ENCODE peak calls at places on chromosome 18, in seven cellular contexts. B is choroid plexus epithelial cell, A is HFFc6, X is lower lobe of right lung, K is nephron progenitor cell, T is dorsolateral prefrontal cortex, U is PC-9. J is an unnamed sample.

GRCh38 chr18:45122510-45122909 is 441.8 kb downstream of the SETBP1 start:
- DNase-seq in U (no peak), K (no peak), B (peak; percentile 2), X (no peak), T (no peak), A (no peak), J (no peak)

GRCh38 chr18:57727952-57728807 is 74.9 kb downstream of the ATP8B1 start:
- DNase-seq in X (no peak), T (no peak), B (peak; percentile 52), A (no peak), K (no peak), U (no peak), J (no peak)

GRCh38 chr18:44521673-44522032 is 159.0 kb upstream of the SETBP1 start:
- DNase-seq in T (no peak), K (no peak), X (no peak), A (no peak), B (no peak), U (no peak), J (no peak)

GRCh38 chr18:55732227-55733106 is 144.5 kb upstream of the TCF4 start:
- DNase-seq in T (no peak), K (no peak), A (no peak), B (peak; percentile 69), U (no peak), X (no peak), J (no peak)

GRCh38 chr18:63868546-63868945 is 19.0 kb upstream of the SERPINB2 start:
- DNase-seq in K (no peak), U (no peak), B (no peak), A (no peak), X (no peak), T (no peak), J (no peak)

GRCh38 chr18:8427339-8427738 is 181.9 kb upstream of the RAB12 start:
- DNase-seq in U (no peak), T (no peak), A (no peak), B (no peak), X (no peak), K (no peak), J (no peak)

GRCh38 chr18:32549248-32549842 is 78.7 kb upstream of the GAREM1 start:
- DNase-seq in T (peak; percentile 54), U (peak; percentile 41), B (peak; percentile 73), X (peak; percentile 51), A (no peak), K (peak; percentile 61), J (peak; percentile 39)

GRCh38 chr18:13285874-13286273 is 67.3 kb downstream of the LDLRAD4 start:
- DNase-seq in K (no peak), B (no peak), U (no peak), T (no peak), A (no peak), X (no peak), J (no peak)

GRCh38 chr18:62714671-62715438 is 486 bp upstream of the PHLPP1 start:
- DNase-seq in A (peak; percentile 99), X (peak; percentile 100), U (peak; percentile 98), T (peak; percentile 100), K (peak; percentile 99), B (peak; percentile 100), J (peak; percentile 100)

GRCh38 chr18:42564761-42565160 is 550.7 kb downstream of the RIT2 start:
- DNase-seq in X (no peak), U (no peak), A (no peak), K (no peak), T (no peak), B (no peak), J (no peak)

GRCh38 chr18:3692691-3693090 is 242.7 kb downstream of the TGIF1 start:
- DNase-seq in K (no peak), U (no peak), A (no peak), T (no peak), B (no peak), X (no peak), J (no peak)
- TF ChIP-seq CTCF in K (no peak), U (no peak), A (no peak), T (no peak), B (no peak), X (no peak), J (no peak)

GRCh38 chr18:12279781-12280531 is 25.8 kb downstream of the CIDEA start:
- DNase-seq in X (no peak), T (no peak), U (no peak), B (no peak), K (no peak), A (no peak), J (no peak)

GRCh38 chr18:12274793-12275192 is 20.6 kb downstream of the CIDEA start:
- DNase-seq in U (no peak), A (no peak), B (no peak), X (no peak), K (no peak), T (no peak), J (no peak)

GRCh38 chr18:12278765-12279682 is 24.9 kb downstream of the CIDEA start:
- DNase-seq in K (peak; percentile 65), A (peak; percentile 94), U (no peak), X (peak; percentile 74), B (peak; percentile 95), T (peak; percentile 58), J (no peak)

GRCh38 chr18:12276736-12277554 is 22.8 kb downstream of the CIDEA start:
- DNase-seq in K (no peak), X (no peak), A (no peak), B (no peak), T (no peak), U (no peak), J (no peak)

GRCh38 chr18:12278153-12278764 is 24.1 kb downstream of the CIDEA start:
- DNase-seq in K (no peak), B (no peak), U (no peak), X (no peak), A (no peak), T (no peak), J (no peak)
- TF ChIP-seq CTCF in K (no peak), B (peak; percentile 25), U (peak; percentile 47), X (no peak), A (peak; percentile 60), T (no peak), J (no peak)

GRCh38 chr18:79199691-79200374 is 130.6 kb downstream of the ATP9B start:
- DNase-seq in U (no peak), B (peak; percentile 40), K (no peak), X (no peak), A (peak; percentile 88), T (no peak), J (no peak)
- TF ChIP-seq CTCF in U (no peak), B (peak; percentile 20), K (no peak), X (no peak), A (peak; percentile 71), T (no peak), J (no peak)

GRCh38 chr18:48473816-48474215 is 64.6 kb upstream of the ZBTB7C start:
- DNase-seq in A (no peak), K (no peak), U (peak; percentile 18), B (no peak), T (no peak), X (no peak), J (no peak)

GRCh38 chr18:48477353-48477752 is 61.5 kb upstream of the CTIF start:
- DNase-seq in A (no peak), X (no peak), U (peak; percentile 19), K (no peak), T (no peak), B (no peak), J (no peak)

GRCh38 chr18:48472610-48473009 is 63.4 kb upstream of the ZBTB7C start:
- DNase-seq in B (peak; percentile 59), X (no peak), T (no peak), A (peak; percentile 41), K (no peak), U (peak; percentile 50), J (no peak)

GRCh38 chr18:48476550-48476917 is 62.3 kb upstream of the CTIF start:
- DNase-seq in B (no peak), A (no peak), X (no peak), U (no peak), T (no peak), K (no peak), J (no peak)

DNA sequence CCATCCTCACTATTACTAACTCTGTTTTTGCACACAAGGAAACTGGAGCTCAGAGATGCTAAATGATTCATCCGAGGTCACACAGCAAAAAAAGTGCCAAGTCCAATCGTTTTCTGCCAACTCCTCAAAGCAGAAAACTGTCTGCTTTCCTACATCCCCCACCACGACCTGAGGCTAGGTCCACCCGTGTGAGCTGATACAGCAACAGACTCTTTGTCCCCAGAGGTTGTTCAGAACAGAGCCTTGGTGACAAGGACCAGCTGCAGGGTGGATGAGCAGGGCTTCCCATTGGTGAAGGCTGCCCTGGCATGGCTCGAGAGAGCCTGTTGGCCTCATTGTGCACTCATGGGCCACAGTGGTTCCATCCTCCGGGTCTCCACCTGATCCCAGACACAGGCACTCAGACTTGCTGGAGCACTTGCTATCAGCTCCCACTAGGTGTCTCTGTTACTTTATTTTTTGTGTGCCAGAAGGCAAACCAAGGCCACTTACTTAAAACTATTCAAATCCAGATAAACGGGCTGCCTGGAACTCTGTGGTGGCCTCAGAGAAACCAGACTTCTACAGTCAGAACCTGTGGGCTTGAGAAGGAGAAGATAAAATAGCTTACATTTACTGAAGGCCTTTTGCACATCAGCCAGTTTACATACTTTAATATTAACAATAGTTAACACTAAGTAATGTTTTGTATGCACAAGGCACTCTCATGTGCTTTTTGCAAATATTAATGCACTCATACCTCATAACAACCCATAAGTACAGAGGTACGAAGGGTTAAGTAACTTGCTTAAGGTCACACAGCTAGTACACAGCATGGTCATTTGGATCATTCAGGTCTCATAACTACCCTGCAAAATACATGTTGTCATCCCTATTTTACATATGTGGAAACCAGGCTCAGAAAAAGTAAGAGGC is 62.9 kb upstream of the CTIF start:
- DNase-seq in T (peak; percentile 55), X (no peak), U (peak; percentile 70), K (peak; percentile 60), A (peak; percentile 81), B (peak; percentile 90), J (peak; percentile 61)
- TF ChIP-seq CTCF in T (peak; percentile 91), X (peak; percentile 92), U (peak; percentile 90), K (peak; percentile 85), A (peak; percentile 92), B (peak; percentile 93), J (peak; percentile 89)

GRCh38 chr18:30727849-30728248 is 314.7 kb downstream of the DSC3 start:
- DNase-seq in X (no peak), T (no peak), A (no peak), B (no peak), U (no peak), K (no peak), J (no peak)

GRCh38 chr18:30730915-30731314 is 311.6 kb downstream of the DSC3 start:
- DNase-seq in A (no peak), U (no peak), X (no peak), T (no peak), B (no peak), K (no peak), J (peak; percentile 20)
- TF ChIP-seq CTCF in A (no peak), U (no peak), X (no peak), T (no peak), B (no peak), K (no peak), J (no peak)

GRCh38 chr18:59446012-59446411 is 86.9 kb upstream of the LMAN1 start:
- DNase-seq in X (no peak), U (no peak), K (peak; percentile 11), T (no peak), A (peak; percentile 5), B (peak; percentile 79), J (no peak)
- TF ChIP-seq CTCF in X (no peak), U (no peak), K (no peak), T (no peak), A (no peak), B (peak; percentile 51), J (no peak)

J was measured in D721Med.